ENCODE peak calls at places on chromosomes 7 and 10, in nine cellular contexts. Z is cardiac muscle cell, U is heart right ventricle, N is psoas muscle, A is hepatocyte, Y is lower lobe of right lung, V is IMR-90, M is breast epithelium, F is heart left ventricle. O is an unnamed sample. For H3K4me1 and H3K9me3, the result is how much of the 10 kb centered on the place peaks cover.

GRCh38 chr7:81583882-81584533 is 185.8 kb downstream of the HGF start:
- DNase-seq in N (no peak), M (no peak), Z (peak), U (no peak), A (no peak), F (no peak), V (no peak), Y (no peak), O (peak)

GRCh38 chr7:39248693-39249090 is 271.0 kb downstream of the POU6F2 start:
- DNase-seq in M (no peak), Y (no peak), V (no peak), Z (no peak), F (no peak), N (no peak), U (no peak), A (no peak), O (no peak)

GRCh38 chr10:70925377-70926214 is 37.2 kb upstream of the PCBD1 start:
- DNase-seq in A (peak), U (peak), Y (peak), Z (peak), N (peak), V (no peak), F (no peak), M (peak), O (peak)

GRCh38 chr10:34824870-34825269 is 9.8 kb upstream of the PARD3 start:
- DNase-seq in M (no peak), V (no peak), A (no peak), N (peak), U (no peak), Y (no peak), Z (no peak), F (no peak), O (peak)

GRCh38 chr7:36896956-36897594 is 172.8 kb upstream of the AOAH start:
- DNase-seq in N (no peak), M (no peak), V (no peak), F (no peak), Z (peak), A (peak), U (no peak), Y (no peak), O (no peak)

GRCh38 chr7:112495820-112496462 is 15.2 kb downstream of the LSMEM1 start:
- DNase-seq in Z (peak), U (peak), V (peak), M (peak), N (peak), Y (no peak), F (no peak), A (peak), O (no peak)

GRCh38 chr7:157032644-157033482 is 22.4 kb upstream of the MNX1 start:
- DNase-seq in F (peak), U (no peak), Z (no peak), M (no peak), Y (no peak), V (no peak), A (no peak), N (no peak), O (peak)

GRCh38 chr7:128221929-128222403 is 19.1 kb upstream of the LEP start:
- DNase-seq in A (peak), V (peak), M (no peak), U (no peak), Z (peak), F (no peak), Y (no peak), N (no peak), O (peak)

GRCh38 chr7:7109934-7110333 is 72.4 kb upstream of the C1GALT1 start:
- DNase-seq in U (no peak), Y (no peak), F (no peak), N (no peak), V (no peak), A (no peak), M (no peak), Z (no peak), O (no peak)

GRCh38 chr10:28891058-28891713 is 213.9 kb downstream of the BAMBI start:
- DNase-seq in F (no peak), V (no peak), N (no peak), U (no peak), M (no peak), Y (no peak), Z (no peak), A (no peak), O (no peak)

GRCh38 chr10:100748251-100749058 is 3.1 kb downstream of the PAX2 start:
- DNase-seq in M (no peak), V (no peak), F (no peak), Z (no peak), A (no peak), N (no peak), Y (no peak), U (no peak), O (peak)

GRCh38 chr7:102046373-102047117 is 229.1 kb downstream of the CUX1 start:
- DNase-seq in Z (no peak), M (no peak), F (no peak), N (no peak), V (peak), U (no peak), Y (no peak), A (no peak), O (no peak)

GRCh38 chr10:86535057-86535882 is 13.7 kb upstream of the WAPL start:
- DNase-seq in A (peak), M (peak), Y (peak), U (peak), N (peak), V (no peak), F (peak), Z (peak), O (peak)

GRCh38 chr7:35420657-35421056 is 166.8 kb upstream of the TBX20 start:
- DNase-seq in N (no peak), Z (peak), A (no peak), U (no peak), M (no peak), F (no peak), V (peak), Y (no peak), O (no peak)

GRCh38 chr10:113175176-113175575 is 225.1 kb downstream of the TCF7L2 start:
- DNase-seq in Z (no peak), M (no peak), V (no peak), N (no peak), F (no peak), Y (no peak), U (no peak), A (no peak), O (no peak)

GRCh38 chr7:154928136-154929005 is 74.6 kb downstream of the PAXIP1 start:
- DNase-seq in U (peak), M (peak), F (no peak), Y (no peak), N (no peak), V (peak), Z (peak), A (peak), O (peak)

GRCh38 chr7:137948845-137949330 is 53.0 kb downstream of the CREB3L2 start:
- DNase-seq in N (no peak), V (no peak), F (no peak), A (no peak), U (no peak), Z (no peak), Y (no peak), M (no peak), O (no peak)

GRCh38 chr10:49144021-49144720 is 10.3 kb upstream of the FAM170B start:
- DNase-seq in M (no peak), F (no peak), Z (no peak), A (no peak), Y (no peak), N (no peak), V (peak), U (peak), O (no peak)

GRCh38 chr7:155161690-155162089 is 91.6 kb downstream of the HTR5A start:
- DNase-seq in M (no peak), Z (no peak), U (no peak), F (no peak), V (no peak), A (no peak), Y (no peak), N (no peak), O (no peak)

GRCh38 chr10:27947513-27947912 is 51.4 kb downstream of the ODAD2 start:
- DNase-seq in F (no peak), V (no peak), N (no peak), Y (no peak), Z (no peak), U (no peak), A (no peak), M (no peak), O (no peak)

GRCh38 chr7:75596727-75597614 is 104.9 kb downstream of the SPDYE5 start:
- DNase-seq in N (no peak), A (no peak), Z (no peak), Y (no peak), M (no peak), V (peak), F (no peak), U (no peak), O (peak)

GRCh38 chr10:43573250-43574034 is 974 bp downstream of the ZNF239 start:
- DNase-seq in M (no peak), A (no peak), U (no peak), V (peak), Z (peak), Y (no peak), N (no peak), F (no peak), O (no peak)

GRCh38 chr7:99629643-99630042 is 12.9 kb downstream of the ZSCAN25 start:
- DNase-seq in U (no peak), F (no peak), N (no peak), M (no peak), Z (no peak), V (no peak), A (no peak), Y (no peak), O (no peak)

GRCh38 chr7:133934262-133934973 is 192.7 kb upstream of the LRGUK start:
- DNase-seq in F (no peak), M (no peak), V (peak), A (no peak), Z (no peak), U (no peak), Y (no peak), N (no peak), O (no peak)

GRCh38 chr10:43905502-43906236 is 257.0 kb upstream of the ZNF32 start:
- DNase-seq in V (peak), M (no peak), Y (no peak), U (peak), F (no peak), Z (peak), N (no peak), A (no peak), O (no peak)

GRCh38 chr7:105656922-105657521 is 75.7 kb upstream of the EFCAB10 start:
- DNase-seq in Z (peak), Y (no peak), N (no peak), A (no peak), U (no peak), M (no peak), V (no peak), F (no peak), O (no peak)

GRCh38 chr10:27660268-27660667 is 85.4 kb downstream of the MKX start:
- DNase-seq in U (no peak), Y (no peak), V (no peak), Z (no peak), F (no peak), N (no peak), A (no peak), M (no peak), O (no peak)

GRCh38 chr7:40700653-40701475 is 566.1 kb downstream of the SUGCT start:
- DNase-seq in M (peak), Z (peak), F (no peak), N (no peak), Y (no peak), V (peak), U (no peak), A (peak), O (peak)

GRCh38 chr7:8564296-8564695 is 130.9 kb downstream of the NXPH1 start:
- DNase-seq in Y (no peak), M (no peak), A (no peak), Z (no peak), N (no peak), F (no peak), U (no peak), V (no peak), O (no peak)

GRCh38 chr7:98214811-98215321 is 3.6 kb downstream of the BHLHA15 start:
- DNase-seq in U (no peak), A (peak), N (peak), V (no peak), Y (peak), Z (no peak), F (peak), M (no peak), O (peak)

GRCh38 chr7:1087462-1087809 is 477 bp upstream of the GPER1 start:
- DNase-seq in V (peak), U (no peak), A (no peak), Z (peak), M (no peak), F (no peak), N (no peak), Y (no peak), O (peak)

GRCh38 chr7:1083729-1084657 is 3.9 kb upstream of the GPER1 start:
- DNase-seq in N (no peak), F (no peak), Y (peak), Z (no peak), V (no peak), M (no peak), A (no peak), U (peak), O (no peak)

GRCh38 chr7:1086588-1087461 is 1.1 kb upstream of the GPER1 start:
- DNase-seq in V (peak), Y (peak), Z (peak), F (peak), U (peak), A (peak), M (peak), N (peak), O (peak)

GRCh38 chr7:1085910-1086421 is 1.9 kb upstream of the GPER1 start:
- DNase-seq in A (no peak), U (no peak), N (no peak), V (peak), Z (no peak), F (no peak), Y (no peak), M (no peak), O (peak)

DNA sequence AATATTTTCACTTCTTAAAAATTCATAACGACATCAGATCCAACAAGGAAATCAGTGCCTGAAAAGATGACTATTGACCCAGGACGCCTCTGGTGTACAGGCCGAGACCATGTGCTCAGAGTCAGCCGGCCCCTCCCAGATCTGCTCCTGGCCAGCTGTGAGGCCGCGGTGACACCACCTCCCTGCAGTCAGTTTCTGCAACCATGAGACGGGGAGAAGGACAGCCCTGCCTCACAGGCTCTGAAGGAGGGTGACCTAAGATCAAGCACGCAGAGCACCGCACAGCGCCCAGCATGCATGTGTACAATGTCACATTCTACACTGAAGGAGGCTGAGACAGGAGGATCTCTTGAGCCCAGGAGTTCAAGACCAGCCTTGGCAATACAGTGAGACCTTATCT is 2.6 kb upstream of the GPER1 start:
- DNase-seq in F (no peak), Y (no peak), A (no peak), N (no peak), U (no peak), M (no peak), V (no peak), Z (no peak), O (peak)
- H3K4me1 ChIP-seq in F (under half), Y (half or more), A (under half), N (under half), U (under half), M (under half), V (under half), Z (under half), O (under half)

DNA sequence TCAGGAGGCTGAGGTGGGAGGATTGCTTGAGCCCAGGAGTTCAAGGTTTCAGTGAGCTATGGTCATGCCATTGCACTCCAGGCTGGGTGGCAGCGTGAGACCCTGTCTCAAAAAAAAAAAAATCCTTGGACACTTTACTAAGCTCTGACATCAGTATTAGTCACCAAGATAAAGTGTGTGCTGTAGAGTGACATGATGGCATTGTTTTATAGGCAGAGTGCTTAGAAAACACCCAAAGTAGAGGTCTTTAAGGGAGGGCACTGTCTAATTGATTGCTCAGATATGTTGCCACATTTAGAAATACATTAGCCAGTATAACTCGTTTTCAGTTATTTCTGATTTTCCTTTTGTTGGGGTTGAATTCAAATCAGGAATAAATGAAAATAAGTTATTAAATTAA is 235.9 kb downstream of the REEP3 start:
- DNase-seq in N (no peak), U (no peak), V (no peak), A (no peak), F (no peak), M (no peak), Z (no peak), Y (no peak), O (no peak)
- TF ChIP-seq CTCF in N (no peak), U (no peak), V (no peak), A (no peak), F (no peak), M (no peak), Z (no peak), Y (no peak), O (no peak)

GRCh38 chr10:42513921-42514320 is 124.4 kb downstream of the ZNF33B start:
- DNase-seq in Y (no peak), F (no peak), U (no peak), M (no peak), N (no peak), V (no peak), Z (no peak), A (no peak), O (no peak)
- H3K9me3 ChIP-seq in Y (half or more), F (half or more), U (half or more), M (half or more), N (half or more), V (under half), Z (under half), A (under half), O (under half)

GRCh38 chr7:107837145-107837512 is 34.1 kb upstream of the SLC26A3 start:
- DNase-seq in N (no peak), V (no peak), F (no peak), U (no peak), M (no peak), A (no peak), Y (no peak), Z (no peak), O (no peak)

GRCh38 chr7:107842213-107842612 is 39.2 kb upstream of the SLC26A3 start:
- DNase-seq in M (no peak), Z (no peak), U (no peak), N (no peak), V (no peak), A (no peak), Y (no peak), F (no peak), O (no peak)

GRCh38 chr7:107836237-107837144 is 33.5 kb upstream of the SLC26A3 start:
- DNase-seq in M (no peak), V (no peak), F (no peak), A (peak), Z (peak), Y (no peak), U (no peak), N (no peak), O (no peak)

GRCh38 chr7:107838024-107838423 is 35.0 kb upstream of the SLC26A3 start:
- DNase-seq in F (no peak), Z (no peak), A (no peak), Y (no peak), V (no peak), M (no peak), U (no peak), N (no peak), O (no peak)

DNA sequence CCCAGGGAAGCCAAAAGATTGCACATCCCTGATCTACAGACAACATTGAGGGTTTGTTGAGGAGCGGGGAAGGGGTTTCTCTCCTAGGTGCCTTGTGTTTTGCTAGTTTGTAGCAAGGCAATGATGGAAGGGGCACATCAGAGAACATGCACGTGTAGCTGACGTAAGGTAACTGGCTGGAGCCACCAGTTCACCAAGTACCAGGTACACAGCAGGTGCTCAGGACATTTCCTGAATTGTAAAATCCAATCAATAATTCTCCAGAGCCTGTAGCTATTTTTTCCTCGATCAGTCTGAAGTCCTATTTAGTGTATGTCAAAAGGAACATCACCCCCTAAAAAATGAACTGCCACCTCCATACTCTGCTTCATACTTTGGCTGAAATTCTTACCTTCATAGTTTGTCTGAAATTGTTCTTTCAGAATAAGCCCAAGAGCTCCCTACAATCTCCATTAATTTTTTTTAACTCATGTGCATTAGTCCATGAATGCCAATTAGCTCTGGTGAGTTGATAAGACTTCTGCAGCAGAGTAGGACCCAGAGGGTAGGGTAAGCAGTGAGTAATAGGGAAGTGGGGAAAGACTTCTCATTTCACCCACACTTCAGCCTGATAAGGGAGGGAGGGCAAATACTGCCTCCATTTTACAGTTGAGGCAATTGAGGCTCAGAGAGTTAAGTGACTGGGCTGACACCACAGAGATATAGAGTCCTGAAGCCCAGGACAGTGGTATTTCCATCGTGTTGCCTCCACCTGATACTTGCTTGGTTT is 36.0 kb upstream of the SLC26A3 start:
- DNase-seq in Y (no peak), N (no peak), Z (no peak), V (no peak), U (no peak), A (no peak), F (no peak), M (no peak), O (no peak)
- H3K4me1 ChIP-seq in Y (under half), N (under half), Z (under half), V (under half), U (under half), A (under half), F (under half), M (under half), O (under half)

DNA sequence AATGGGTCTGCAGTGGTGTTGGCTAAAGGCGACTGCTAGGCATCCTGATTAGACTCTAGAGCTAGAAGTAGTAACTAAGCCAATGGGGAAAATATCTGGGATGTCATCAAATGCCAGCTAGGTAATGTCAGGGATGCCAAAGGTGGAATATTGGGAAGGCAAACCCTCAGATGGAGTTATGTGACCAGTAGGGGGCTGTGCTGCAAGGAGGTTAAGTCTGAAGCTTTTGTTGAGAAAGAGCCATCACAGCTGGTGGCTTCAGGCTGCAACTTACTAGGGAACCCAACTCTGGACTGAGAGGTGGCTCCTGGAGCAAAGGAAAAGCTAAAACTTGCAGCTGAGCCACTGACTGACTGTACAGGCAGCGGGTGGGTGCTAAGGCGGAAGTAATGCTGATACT is 576.9 kb upstream of the GHITM start:
- DNase-seq in V (no peak), U (no peak), A (no peak), M (no peak), Z (no peak), N (no peak), F (no peak), Y (no peak), O (no peak)
- TF ChIP-seq CTCF in V (no peak), U (no peak), A (no peak), M (no peak), Z (no peak), N (no peak), F (no peak), Y (no peak), O (no peak)

GRCh38 chr7:87204933-87205332 is 14.6 kb downstream of the TMEM243 start:
- DNase-seq in V (no peak), N (no peak), F (no peak), A (no peak), U (no peak), Y (no peak), M (no peak), Z (no peak), O (no peak)
- H3K9me3 ChIP-seq in V (under half), N (under half), F (under half), A (under half), U (under half), Y (under half), M (under half), Z (under half), O (under half)

GRCh38 chr7:143388051-143388450 is 6.9 kb downstream of the ZYX start:
- DNase-seq in M (no peak), N (no peak), F (no peak), Z (no peak), U (no peak), Y (no peak), A (no peak), V (no peak), O (peak)
- H3K4me1 ChIP-seq in M (under half), N (under half), F (half or more), Z (under half), U (half or more), Y (half or more), A (under half), V (half or more), O (half or more)

O was measured in osteoblast.